ENCODE peak calls at places on chromosomes 11 and 22, in ten cellular contexts. K, R, E, D, U, G, A, P, C and Q are unnamed samples.

GRCh38 chr22:32788884-32789624 is 12.5 kb upstream of the TIMP3 start:
- DNase-seq in K (no peak), R (peak; percentile 72), E (no peak), D (peak; percentile 46), U (no peak), G (peak; percentile 43), A (no peak), P (no peak), C (no peak), Q (peak; percentile 91)

GRCh38 chr11:8097062-8097814 is 16.2 kb downstream of the TUB start:
- DNase-seq in K (no peak), R (no peak), E (no peak), D (no peak), U (no peak), G (no peak), A (no peak), P (no peak), C (no peak), Q (no peak)

GRCh38 chr11:69880041-69880802 is 61.0 kb upstream of the FGF3 start:
- DNase-seq in K (no peak), R (no peak), E (peak; percentile 14), D (no peak), U (no peak), G (no peak), A (no peak), P (no peak), C (no peak), Q (no peak)

GRCh38 chr22:49968831-49969661 is 8.5 kb downstream of the PIM3 start:
- DNase-seq in K (no peak), R (no peak), E (peak; percentile 28), D (no peak), U (peak; percentile 1), G (no peak), A (no peak), P (peak; percentile 56), C (peak; percentile 3), Q (no peak)

GRCh38 chr22:46066691-46067090 is 83.6 kb upstream of the PPARA start:
- DNase-seq in K (no peak), R (no peak), E (peak; percentile 18), D (peak; percentile 40), U (no peak), G (no peak), A (no peak), P (peak; percentile 48), C (no peak), Q (peak; percentile 70)

GRCh38 chr11:14904745-14905103 is 12.7 kb upstream of the CYP2R1 start:
- DNase-seq in K (no peak), R (peak; percentile 25), E (peak; percentile 86), D (no peak), U (peak; percentile 87), G (peak; percentile 38), A (no peak), P (peak; percentile 86), C (peak; percentile 77), Q (peak; percentile 74)

GRCh38 chr11:13314676-13315394 is 37.2 kb downstream of the BMAL1 start:
- DNase-seq in K (no peak), R (peak; percentile 28), E (no peak), D (no peak), U (no peak), G (no peak), A (no peak), P (no peak), C (peak; percentile 57), Q (no peak)

GRCh38 chr11:39458481-39458880 is 2001.0 kb downstream of the LRRC4C start:
- DNase-seq in K (no peak), R (no peak), E (no peak), D (no peak), U (no peak), G (no peak), A (no peak), P (no peak), C (no peak), Q (no peak)

GRCh38 chr11:107776062-107776461 is 64.2 kb upstream of the SLN start:
- DNase-seq in K (no peak), R (no peak), E (no peak), D (no peak), U (no peak), G (no peak), A (no peak), P (no peak), C (no peak), Q (no peak)

GRCh38 chr11:112881461-112881860 is 79.8 kb upstream of the NCAM1 start:
- DNase-seq in K (no peak), R (no peak), E (peak; percentile 80), D (peak; percentile 61), U (no peak), G (peak; percentile 76), A (peak; percentile 42), P (peak; percentile 85), C (peak; percentile 79), Q (peak; percentile 54)